ENCODE peak calls at places on chromosome 7, in nine cellular contexts. J, X, M, W, R, F, T, H and D are unnamed samples.

GRCh38 chr7:44383566-44383965 is 58.2 kb upstream of the CAMK2B start:
- DNase-seq in R (no peak), X (no peak), F (peak; percentile 14), M (peak; percentile 80), J (no peak), W (peak; percentile 71), T (no peak), H (no peak), D (no peak)

GRCh38 chr7:84073476-84073875 is 121.1 kb downstream of the SEMA3A start:
- DNase-seq in R (no peak), J (no peak), T (no peak), F (no peak), W (no peak), X (no peak), H (no peak), M (no peak), D (no peak)

GRCh38 chr7:44236333-44236728 is 35.6 kb downstream of the YKT6 start:
- DNase-seq in H (no peak), X (no peak), F (no peak), R (no peak), T (no peak), J (no peak), M (no peak), W (no peak), D (no peak)

GRCh38 chr7:79055722-79056415 is 397.6 kb downstream of the MAGI2 start:
- DNase-seq in W (no peak), X (peak; percentile 95), F (no peak), R (no peak), M (no peak), T (no peak), H (peak; percentile 34), J (no peak), D (no peak)

GRCh38 chr7:77428777-77429231 is 12.7 kb upstream of the GSAP start:
- DNase-seq in J (no peak), H (peak; percentile 87), F (no peak), X (no peak), M (no peak), T (no peak), W (no peak), R (no peak), D (no peak)

GRCh38 chr7:12623223-12623622 is 52.7 kb downstream of the SCIN start:
- DNase-seq in J (no peak), M (no peak), W (no peak), F (no peak), T (no peak), H (no peak), X (no peak), R (no peak), D (no peak)

GRCh38 chr7:153061913-153062528 is 302.5 kb downstream of the ACTR3B start:
- DNase-seq in W (no peak), M (no peak), T (no peak), H (no peak), F (peak; percentile 22), J (no peak), X (no peak), R (no peak), D (no peak)

GRCh38 chr7:131897016-131897789 is 340.8 kb upstream of the PODXL start:
- DNase-seq in W (peak; percentile 70), X (no peak), R (no peak), J (no peak), T (no peak), M (peak; percentile 82), F (no peak), H (no peak), D (no peak)

GRCh38 chr7:7641129-7641663 is 644 bp downstream of the UMAD1 start:
- DNase-seq in F (no peak), H (no peak), J (no peak), M (no peak), T (peak; percentile 11), X (no peak), W (peak; percentile 15), R (peak; percentile 4), D (no peak)

GRCh38 chr7:141533149-141533949 is 17.9 kb upstream of the AGK start:
- DNase-seq in J (peak; percentile 27), H (peak; percentile 46), F (peak; percentile 68), X (peak; percentile 79), M (no peak), T (peak; percentile 64), W (peak; percentile 84), R (peak; percentile 63), D (no peak)

GRCh38 chr7:146960747-146961416 is 844.3 kb downstream of the CNTNAP2 start:
- DNase-seq in M (no peak), J (no peak), R (no peak), F (no peak), H (no peak), W (no peak), T (no peak), X (peak; percentile 69), D (no peak)

GRCh38 chr7:73742338-73742752 is 3.7 kb upstream of the ABHD11 start:
- DNase-seq in J (no peak), F (no peak), M (no peak), X (peak; percentile 64), T (no peak), H (peak; percentile 70), R (no peak), W (no peak), D (no peak)

GRCh38 chr7:90459888-90460287 is 9.6 kb upstream of the PTTG1IP2 start:
- DNase-seq in W (no peak), J (no peak), R (no peak), H (no peak), F (no peak), X (no peak), M (no peak), T (no peak), D (no peak)

GRCh38 chr7:20784311-20785210 is 2.1 kb downstream of the SP8 start:
- DNase-seq in H (no peak), T (no peak), J (no peak), M (no peak), W (no peak), R (no peak), X (peak; percentile 76), F (no peak), D (no peak)

GRCh38 chr7:158432369-158433270 is 155.0 kb downstream of the PTPRN2 start:
- DNase-seq in X (peak; percentile 94), F (no peak), M (no peak), W (no peak), H (peak; percentile 72), T (peak; percentile 82), R (no peak), J (no peak), D (no peak)